ENCODE peak calls at places on chromosomes 2 and 18, in four cellular contexts. N, K, X and J are unnamed samples.

GRCh38 chr2:23283653-23284052 is 101.3 kb upstream of the KLHL29 start:
- DNase-seq in N (no peak), K (no peak), X (no peak), J (no peak)

GRCh38 chr18:3869848-3870247 is 419.9 kb downstream of the TGIF1 start:
- DNase-seq in N (peak), K (no peak), X (peak), J (no peak)

GRCh38 chr2:31476511-31477171 is 62.1 kb upstream of the XDH start:
- DNase-seq in N (no peak), K (no peak), X (no peak), J (no peak)

GRCh38 chr18:79744625-79745024 is 53.1 kb upstream of the KCNG2 start:
- DNase-seq in N (no peak), K (no peak), X (no peak), J (no peak)

GRCh38 chr2:44169155-44169898 is 652 bp downstream of the PPM1B start:
- DNase-seq in N (peak), K (no peak), X (peak), J (peak)

GRCh38 chr2:168816369-168816768 is 13.9 kb downstream of the NOSTRIN start:
- DNase-seq in N (no peak), K (no peak), X (no peak), J (no peak)

GRCh38 chr2:24793752-24794477 is 690 bp downstream of the CENPO start:
- DNase-seq in N (peak), K (peak), X (no peak), J (no peak)

GRCh38 chr2:47089083-47089464 is 66.0 kb downstream of the STPG4 start:
- DNase-seq in N (peak), K (no peak), X (no peak), J (no peak)

GRCh38 chr2:7703048-7703447 is 785.8 kb downstream of the RNF144A start:
- DNase-seq in N (no peak), K (peak), X (no peak), J (no peak)

GRCh38 chr2:65299246-65299645 is 71.6 kb downstream of the ACTR2 start:
- DNase-seq in N (peak), K (no peak), X (no peak), J (no peak)

GRCh38 chr2:133303150-133303549 is 265.1 kb downstream of the NCKAP5 start:
- DNase-seq in N (no peak), K (no peak), X (no peak), J (no peak)

GRCh38 chr2:177598321-177598922 is 205.8 kb downstream of the AGPS start:
- DNase-seq in N (no peak), K (no peak), X (no peak), J (no peak)

GRCh38 chr2:25340340-25340886 is 1.3 kb downstream of the DNMT3A start:
- DNase-seq in N (peak), K (no peak), X (no peak), J (peak)

GRCh38 chr2:46435353-46435752 is 44.0 kb upstream of the TMEM247 start:
- DNase-seq in N (no peak), K (no peak), X (no peak), J (no peak)

GRCh38 chr2:20574930-20575329 is 76.0 kb downstream of the HS1BP3 start:
- DNase-seq in N (no peak), K (no peak), X (no peak), J (no peak)

GRCh38 chr2:222688912-222689311 is 17.5 kb downstream of the MOGAT1 start:
- DNase-seq in N (no peak), K (no peak), X (no peak), J (no peak)

GRCh38 chr2:215760526-215760925 is 252.8 kb downstream of the MREG start:
- DNase-seq in N (no peak), K (no peak), X (no peak), J (no peak)

GRCh38 chr2:19911799-19912509 is 10.2 kb upstream of the TTC32 start:
- DNase-seq in N (no peak), K (no peak), X (no peak), J (no peak)

GRCh38 chr2:33011406-33011805 is 64.7 kb downstream of the LTBP1 start:
- DNase-seq in N (no peak), K (no peak), X (no peak), J (no peak)

GRCh38 chr2:218798767-218799504 is 17.0 kb downstream of the CYP27A1 start:
- DNase-seq in N (no peak), K (no peak), X (no peak), J (no peak)

GRCh38 chr2:155377178-155377780 is 678.8 kb downstream of the KCNJ3 start:
- DNase-seq in N (peak), K (no peak), X (no peak), J (no peak)

GRCh38 chr2:211944572-211944971 is 594.0 kb downstream of the ERBB4 start:
- DNase-seq in N (no peak), K (peak), X (no peak), J (no peak)

GRCh38 chr18:4204151-4204720 is 250.9 kb downstream of the DLGAP1 start:
- DNase-seq in N (no peak), K (no peak), X (no peak), J (no peak)

GRCh38 chr2:59490994-59491393 is 1062.5 kb downstream of the BCL11A start:
- DNase-seq in N (no peak), K (no peak), X (no peak), J (no peak)

GRCh38 chr2:37583867-37584266 is 87.6 kb downstream of the CDC42EP3 start:
- DNase-seq in N (no peak), K (no peak), X (no peak), J (no peak)

GRCh38 chr18:25189391-25190185 is 162.4 kb downstream of the ZNF521 start:
- DNase-seq in N (no peak), K (no peak), X (no peak), J (no peak)

GRCh38 chr2:113672297-113672696 is 45.2 kb downstream of the RABL2A start:
- DNase-seq in N (no peak), K (no peak), X (no peak), J (no peak)

GRCh38 chr18:67302043-67302442 is 214.5 kb downstream of the DSEL start:
- DNase-seq in N (no peak), K (no peak), X (no peak), J (no peak)

GRCh38 chr2:55431982-55432627 is 12.4 kb upstream of the CCDC88A start:
- DNase-seq in N (peak), K (no peak), X (peak), J (no peak)

GRCh38 chr18:2932247-2933181 is 80.4 kb downstream of the LPIN2 start:
- DNase-seq in N (peak), K (peak), X (peak), J (peak)

GRCh38 chr2:73176881-73177644 is 25.3 kb upstream of the NOTO start:
- DNase-seq in N (peak), K (peak), X (peak), J (peak)

GRCh38 chr2:126858436-126858835 is 40.3 kb upstream of the TEX51 start:
- DNase-seq in N (no peak), K (no peak), X (no peak), J (no peak)

GRCh38 chr18:50586710-50587109 is 26.8 kb downstream of the MAPK4 start:
- DNase-seq in N (peak), K (no peak), X (no peak), J (no peak)

GRCh38 chr2:210421916-210422315 is 54.6 kb downstream of the LANCL1 start:
- DNase-seq in N (no peak), K (no peak), X (no peak), J (no peak)

GRCh38 chr2:83251473-83251872 is 1207.6 kb downstream of the SUCLG1 start:
- DNase-seq in N (no peak), K (no peak), X (no peak), J (no peak)